ENCODE peak calls at places on chromosome 10, in five cellular contexts. L is mesenchymal stem cell, P is H1, A is H9, N is neuronal stem cell. F is an unnamed sample.

GRCh38 chr10:4028838-4029583 is 244.0 kb upstream of the KLF6 start:
- DNase-seq in L (no peak), P (no peak), A (no peak), N (no peak), F (no peak)

GRCh38 chr10:125193306-125193877 is 33.0 kb upstream of the CTBP2 start:
- DNase-seq in L (no peak), P (no peak), A (peak; percentile 40), N (no peak), F (peak; percentile 32)

GRCh38 chr10:29353887-29354561 is 65.2 kb downstream of the LYZL1 start:
- DNase-seq in L (no peak), P (no peak), A (no peak), N (no peak), F (no peak)

GRCh38 chr10:46237815-46238510 is 48.8 kb upstream of the ANTXRL start:
- DNase-seq in L (no peak), P (no peak), A (no peak), N (no peak), F (no peak)

GRCh38 chr10:5514226-5514881 is 10.4 kb upstream of the CALML3 start:
- DNase-seq in L (no peak), P (no peak), A (no peak), N (no peak), F (no peak)

GRCh38 chr10:78424721-78425120 is 391.1 kb downstream of the RPS24 start:
- DNase-seq in L (no peak), P (no peak), A (peak; percentile 42), N (no peak), F (no peak)

GRCh38 chr10:69867699-69868558 is 66.2 kb downstream of the COL13A1 start:
- DNase-seq in L (no peak), P (peak; percentile 78), A (peak; percentile 76), N (no peak), F (no peak)

GRCh38 chr10:12377891-12378290 is 28.5 kb downstream of the CAMK1D start:
- DNase-seq in L (no peak), P (no peak), A (no peak), N (no peak), F (no peak)

GRCh38 chr10:21406595-21407218 is 118.8 kb downstream of the SKIDA1 start:
- DNase-seq in L (no peak), P (no peak), A (no peak), N (no peak), F (no peak)

GRCh38 chr10:14483417-14483816 is 152.7 kb upstream of the FRMD4A start:
- DNase-seq in L (no peak), P (no peak), A (no peak), N (no peak), F (peak; percentile 62)

GRCh38 chr10:14485986-14486385 is 155.3 kb upstream of the FRMD4A start:
- DNase-seq in L (no peak), P (no peak), A (no peak), N (no peak), F (peak; percentile 71)

GRCh38 chr10:14486777-14487510 is 156.2 kb upstream of the FRMD4A start:
- DNase-seq in L (no peak), P (no peak), A (no peak), N (no peak), F (peak; percentile 37)

GRCh38 chr10:14489522-14490177 is 158.9 kb upstream of the FRMD4A start:
- DNase-seq in L (no peak), P (no peak), A (no peak), N (no peak), F (no peak)

GRCh38 chr10:14487511-14487909 is 156.8 kb upstream of the FRMD4A start:
- DNase-seq in L (no peak), P (no peak), A (no peak), N (no peak), F (no peak)
- H3K9ac ChIP-seq in L (no peak overlapping the region), P (no peak overlapping the region), A (no peak overlapping the region), N (no peak overlapping the region), F (no peak overlapping the region)

DNA sequence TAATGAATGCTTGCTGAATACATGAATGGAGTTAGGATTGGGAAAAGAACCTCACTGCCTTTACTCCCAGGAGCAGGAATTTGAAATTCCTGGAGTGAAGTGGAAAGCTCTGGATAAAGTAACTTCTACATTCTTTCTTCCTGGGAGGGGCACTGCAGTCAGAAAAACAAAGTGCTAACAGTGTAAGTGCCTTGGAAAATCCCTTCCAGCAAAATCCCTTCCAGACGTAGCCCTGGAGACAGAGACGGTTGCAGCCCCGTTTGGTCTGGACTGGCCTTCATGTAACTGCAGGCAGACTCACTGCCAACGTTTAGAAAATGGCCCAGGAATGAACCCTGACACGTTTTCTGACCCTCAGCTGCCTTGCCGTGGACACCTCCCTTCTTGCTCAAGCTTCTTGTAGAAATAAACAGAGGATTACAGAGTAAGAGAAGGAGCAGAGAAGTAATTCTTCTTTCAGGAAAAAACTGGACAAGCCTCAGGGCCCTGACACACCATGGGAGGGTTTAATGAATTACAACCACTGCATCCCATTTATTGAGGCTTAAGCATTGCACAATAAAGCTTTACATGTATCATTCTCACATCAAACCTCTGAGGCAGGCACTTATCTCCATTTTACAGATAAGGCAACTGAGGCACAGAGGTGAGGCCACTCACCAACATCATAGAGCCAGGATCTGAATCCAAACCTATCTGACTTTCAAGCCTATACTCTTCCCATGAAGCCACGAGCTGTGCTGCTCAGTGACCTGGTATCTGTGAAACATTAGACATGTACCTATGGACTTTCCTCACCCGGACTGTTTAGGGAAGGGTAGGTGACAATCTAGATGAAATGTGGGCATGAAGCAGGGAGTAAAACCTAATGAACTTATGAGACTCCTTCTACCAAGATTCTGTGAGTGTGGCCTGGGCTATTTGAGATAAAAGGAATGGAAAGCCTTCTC is 7.8 kb downstream of the ITPRIP start:
- DNase-seq in L (peak; percentile 98), P (no peak), A (no peak), N (no peak), F (peak; percentile 99)
- H3K4me2 ChIP-seq in L (no peak overlapping the region), P (peak overlapping the region; percentile 51), A (no peak overlapping the region), N (no peak overlapping the region), F (peak overlapping the region; percentile 55)

DNA sequence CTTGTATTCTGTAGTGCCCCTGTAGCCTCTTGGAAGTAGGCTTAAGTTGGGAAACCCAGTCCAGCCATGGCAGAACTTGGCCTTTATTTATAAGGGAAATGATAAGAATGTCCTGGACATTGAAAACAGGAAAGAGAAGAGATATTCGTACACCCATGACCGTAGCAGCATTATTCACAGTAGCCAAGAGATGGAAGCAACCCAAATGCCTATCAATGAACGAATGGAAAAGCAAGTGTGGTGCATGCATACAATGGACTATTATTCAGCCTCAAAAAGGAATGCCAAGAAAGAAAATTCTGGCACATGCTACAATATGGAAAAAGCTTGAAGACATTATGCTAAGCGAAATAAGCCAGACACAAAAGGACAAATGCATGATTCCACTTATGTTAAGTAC is 315.3 kb downstream of the CXCL12 start:
- DNase-seq in L (no peak), P (no peak), A (no peak), N (no peak), F (no peak)
- H2BK12ac ChIP-seq in L (no peak overlapping the region), P (no peak overlapping the region), A (no peak overlapping the region), N (no peak overlapping the region), F (no peak overlapping the region)

GRCh38 chr10:14563359-14563758 is 211.3 kb downstream of the FAM107B start:
- DNase-seq in L (no peak), P (no peak), A (no peak), N (no peak), F (no peak)

GRCh38 chr10:14562615-14563214 is 212.0 kb downstream of the FAM107B start:
- DNase-seq in L (peak; percentile 67), P (no peak), A (no peak), N (no peak), F (no peak)

GRCh38 chr10:14560794-14561765 is 213.6 kb downstream of the FAM107B start:
- DNase-seq in L (no peak), P (no peak), A (no peak), N (no peak), F (no peak)

GRCh38 chr10:14560274-14560673 is 214.4 kb downstream of the FAM107B start:
- DNase-seq in L (peak; percentile 66), P (no peak), A (peak; percentile 75), N (no peak), F (peak; percentile 99)

DNA sequence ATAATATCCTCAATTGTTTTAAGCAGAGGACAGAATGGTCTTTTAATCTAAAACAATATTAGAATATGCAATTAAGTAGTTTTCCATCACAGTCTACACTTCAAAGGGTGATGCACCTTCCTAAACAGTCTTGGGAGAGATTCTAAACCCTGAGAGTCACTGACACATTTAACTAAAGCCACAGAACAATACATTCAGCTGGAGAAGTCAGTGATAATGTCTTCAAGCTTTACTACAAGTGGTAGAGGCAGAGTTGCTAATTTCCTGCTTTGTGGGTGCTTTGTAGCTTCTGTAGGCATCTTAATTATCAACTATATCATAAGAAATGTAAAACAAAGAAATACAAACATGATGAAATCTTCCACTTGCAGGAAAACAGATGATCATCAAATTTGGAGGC is 212.5 kb downstream of the FAM107B start:
- DNase-seq in L (peak; percentile 23), P (no peak), A (no peak), N (no peak), F (no peak)
- H3K9ac ChIP-seq in L (no peak overlapping the region), P (no peak overlapping the region), A (no peak overlapping the region), N (no peak overlapping the region), F (no peak overlapping the region)

DNA sequence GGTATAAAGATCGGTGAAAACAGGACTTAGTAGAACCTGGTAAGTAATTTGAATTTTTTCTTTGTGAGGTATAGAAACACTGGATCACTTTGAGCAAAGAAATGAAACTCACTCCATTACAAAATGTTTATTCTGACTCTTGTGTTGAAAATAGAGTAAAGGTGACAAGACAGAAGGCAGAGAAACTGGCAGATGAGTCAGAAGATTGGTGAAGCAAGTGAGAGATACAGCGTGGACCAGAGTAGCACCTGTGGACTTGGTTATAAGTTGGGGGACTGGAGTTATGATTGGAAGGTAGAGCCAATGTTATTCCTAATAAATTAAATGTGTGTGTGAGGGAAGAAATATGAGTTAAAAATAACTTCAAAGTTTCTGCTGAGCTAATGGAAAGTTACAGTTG is 620.9 kb downstream of the ZWINT start:
- DNase-seq in L (no peak), P (no peak), A (no peak), N (no peak), F (peak; percentile 15)
- H3K4me2 ChIP-seq in L (no peak overlapping the region), P (no peak overlapping the region), A (no peak overlapping the region), N (no peak overlapping the region), F (no peak overlapping the region)

GRCh38 chr10:126892873-126893175 is 12.4 kb upstream of the DOCK1 start:
- DNase-seq in L (no peak), P (no peak), A (peak; percentile 25), N (no peak), F (no peak)
- H2BK12ac ChIP-seq in L (no peak overlapping the region), P (no peak overlapping the region), A (no peak overlapping the region), N (no peak overlapping the region), F (no peak overlapping the region)

GRCh38 chr10:117792214-117792613 is 249.7 kb downstream of the EMX2 start:
- DNase-seq in L (no peak), P (no peak), A (no peak), N (no peak), F (no peak)
- H3K9ac ChIP-seq in L (no peak overlapping the region), P (no peak overlapping the region), A (no peak overlapping the region), N (no peak overlapping the region), F (no peak overlapping the region)

DNA sequence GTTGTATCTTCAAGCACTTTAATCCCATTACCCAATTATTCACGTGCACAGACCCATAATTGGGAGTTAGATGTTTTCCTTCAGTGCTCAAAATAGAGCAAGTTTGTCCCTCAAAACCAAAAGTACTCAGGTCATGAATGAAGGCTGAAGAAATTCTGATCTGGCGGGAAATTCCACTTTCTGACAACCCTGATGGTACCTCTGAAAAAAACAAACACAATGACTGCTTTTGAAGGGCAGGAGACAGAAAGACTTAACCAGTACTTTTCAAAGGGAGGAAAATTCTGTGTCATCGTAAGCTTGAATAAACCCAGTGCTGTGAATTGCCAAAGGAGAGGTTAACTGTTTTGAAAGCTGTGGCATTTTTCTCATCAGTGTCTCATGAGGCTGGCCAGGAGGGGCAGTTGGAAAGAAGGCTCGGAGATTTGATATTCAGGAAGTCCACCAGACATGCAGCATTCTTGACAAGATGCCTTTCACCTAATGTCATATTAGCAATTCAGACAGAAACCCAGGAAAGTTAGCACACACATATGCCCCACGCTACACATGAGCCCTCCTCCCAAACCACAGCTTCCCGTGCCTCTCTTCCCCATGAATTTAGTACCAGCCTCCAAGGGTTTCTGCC is 347.0 kb downstream of the KCNMA1 start:
- DNase-seq in L (peak; percentile 94), P (no peak), A (no peak), N (no peak), F (peak; percentile 83)
- H3K4me2 ChIP-seq in L (no peak overlapping the region), P (no peak overlapping the region), A (no peak overlapping the region), N (no peak overlapping the region), F (peak overlapping the region; percentile 35)